ENCODE peak calls at places on chromosomes 2 and 18, in ten cellular contexts. G is iris pigment epithelial cell; K is IMR-90; R is neural progenitor cell; A is body of pancreas; I is effector memory CD8-positive, alpha-beta T cell; X is endothelial cell; E is osteoblast; W is stomach; U is cardiac fibroblast. Y is an unnamed sample.

GRCh38 chr2:121285077-121285449 is at the start of gene TFCP2L1:
- DNase-seq in E (peak), K (no peak), U (no peak), I (no peak), X (peak), A (peak), W (peak), G (no peak), R (peak), Y (peak)

GRCh38 chr18:60893331-60894114 is 439.7 kb upstream of the CDH20 start:
- DNase-seq in I (no peak), K (no peak), X (no peak), U (no peak), G (no peak), R (no peak), A (no peak), E (no peak), W (no peak), Y (no peak)

GRCh38 chr2:15058015-15058414 is 425.5 kb downstream of the LRATD1 start:
- DNase-seq in X (no peak), I (no peak), A (no peak), W (no peak), G (no peak), E (no peak), R (peak), K (no peak), U (peak), Y (peak)

GRCh38 chr2:176067587-176068002 is 16.2 kb downstream of the EVX2 start:
- DNase-seq in E (no peak), R (peak), K (no peak), X (peak), G (no peak), U (no peak), W (no peak), I (no peak), A (no peak), Y (no peak)

GRCh38 chr2:181621779-181622490 is 35.0 kb downstream of the CERKL start:
- DNase-seq in E (no peak), K (no peak), I (no peak), W (no peak), X (no peak), R (no peak), G (no peak), U (no peak), A (no peak), Y (peak)

GRCh38 chr18:21218862-21219261 is 23.2 kb upstream of the GREB1L start:
- DNase-seq in R (no peak), G (no peak), U (no peak), E (no peak), A (no peak), X (no peak), W (no peak), K (no peak), I (no peak), Y (no peak)

GRCh38 chr18:73316513-73316912 is 448.7 kb upstream of the NETO1 start:
- DNase-seq in G (no peak), K (peak), E (no peak), I (no peak), W (no peak), A (no peak), U (peak), R (no peak), X (no peak), Y (no peak)

GRCh38 chr2:31383471-31384153 is 30.9 kb downstream of the XDH start:
- DNase-seq in G (peak), W (no peak), E (peak), A (no peak), K (peak), U (peak), R (no peak), I (no peak), X (no peak), Y (no peak)

GRCh38 chr2:196336715-196337617 is 165.6 kb upstream of the STK17B start:
- DNase-seq in W (no peak), I (no peak), A (no peak), G (peak), U (peak), K (peak), R (peak), X (no peak), E (peak), Y (peak)

GRCh38 chr2:219252084-219252483 is 959 bp upstream of the TUBA4B start:
- DNase-seq in X (no peak), A (peak), K (no peak), E (no peak), W (peak), U (no peak), I (no peak), G (no peak), R (no peak), Y (no peak)

GRCh38 chr2:10196275-10196892 is 73.8 kb downstream of the RRM2 start:
- DNase-seq in X (no peak), W (peak), R (no peak), K (no peak), I (no peak), U (no peak), A (no peak), G (no peak), E (peak), Y (no peak)

GRCh38 chr18:5600376-5601071 is 56.7 kb upstream of the EPB41L3 start:
- DNase-seq in X (no peak), A (no peak), K (peak), I (no peak), R (peak), E (peak), W (no peak), U (peak), G (peak), Y (peak)

GRCh38 chr2:172283476-172283875 is 143.9 kb upstream of the ITGA6 start:
- DNase-seq in K (peak), W (no peak), G (peak), U (no peak), R (no peak), X (no peak), E (peak), I (no peak), A (no peak), Y (no peak)

GRCh38 chr2:103789716-103790085 is 1027.9 kb downstream of the TMEM182 start:
- DNase-seq in W (no peak), K (no peak), R (no peak), E (peak), U (no peak), X (no peak), A (no peak), I (no peak), G (no peak), Y (peak)

GRCh38 chr2:181786371-181787228 is 104.9 kb upstream of the ITPRID2 start:
- DNase-seq in A (no peak), G (no peak), I (no peak), R (no peak), E (no peak), X (no peak), U (no peak), K (no peak), W (no peak), Y (no peak)

GRCh38 chr2:109609352-109610024 is 4.3 kb downstream of the SEPTIN10 start:
- DNase-seq in W (no peak), G (peak), K (peak), R (no peak), I (no peak), X (peak), A (no peak), U (peak), E (peak), Y (peak)

GRCh38 chr2:189018636-189019035 is 44.5 kb downstream of the COL3A1 start:
- DNase-seq in W (no peak), E (peak), U (peak), A (no peak), K (peak), R (no peak), I (no peak), X (no peak), G (peak), Y (no peak)

GRCh38 chr2:46815121-46815802 is 100.3 kb downstream of the MCFD2 start:
- DNase-seq in K (no peak), E (no peak), I (no peak), G (no peak), W (no peak), X (no peak), R (no peak), A (no peak), U (no peak), Y (no peak)

GRCh38 chr18:74708169-74708568 is 110.5 kb downstream of the ZNF407 start:
- DNase-seq in E (peak), R (no peak), W (no peak), I (no peak), U (no peak), G (no peak), K (no peak), A (no peak), X (no peak), Y (no peak)

GRCh38 chr18:30999186-30999585 is 43.4 kb downstream of the DSC3 start:
- DNase-seq in E (no peak), R (no peak), G (no peak), I (no peak), X (no peak), A (no peak), K (no peak), U (no peak), W (no peak), Y (no peak)

GRCh38 chr2:231680992-231681852 is 27.1 kb upstream of the PTMA start:
- DNase-seq in U (peak), K (peak), I (no peak), E (peak), W (peak), G (peak), A (peak), X (peak), R (peak), Y (no peak)

GRCh38 chr18:48254077-48254602 is 155.0 kb downstream of the ZBTB7C start:
- DNase-seq in E (no peak), W (no peak), U (no peak), X (no peak), I (no peak), G (no peak), A (no peak), K (no peak), R (no peak), Y (no peak)

GRCh38 chr2:42545714-42546390 is 22.6 kb upstream of the MTA3 start:
- DNase-seq in X (no peak), G (no peak), I (no peak), K (no peak), U (no peak), A (no peak), R (peak), W (no peak), E (no peak), Y (no peak)

GRCh38 chr18:63869374-63869773 is 18.1 kb upstream of the SERPINB2 start:
- DNase-seq in G (peak), U (peak), K (peak), I (no peak), W (no peak), X (no peak), R (no peak), E (no peak), A (no peak), Y (no peak)

Y was measured in A673.